ENCODE peak calls at places on chromosomes 2 and 18, in ten cellular contexts. One of them, this sample, is unnamed.

GRCh38 chr2:70965506-70965905 is 12.9 kb upstream of the ANKRD53 start:
- DNase-seq in GM23338: no peak
- DNase-seq in Peyer's patch: peak; percentile 14
- DNase-seq in NB4: no peak
- DNase-seq in H9: peak; percentile 6
- DNase-seq in choroid plexus epithelial cell: no peak
- DNase-seq in colonic mucosa: peak; percentile 15
- DNase-seq in pancreas: peak; percentile 0
- DNase-seq in CD8-positive, alpha-beta T cell: no peak
- DNase-seq in GM20000: no peak
- DNase-seq in this sample: no peak

GRCh38 chr18:24878289-24878688 is 417.9 kb downstream of the HRH4 start:
- DNase-seq in GM23338: peak; percentile 61
- DNase-seq in Peyer's patch: no peak
- DNase-seq in NB4: peak; percentile 40
- DNase-seq in H9: no peak
- DNase-seq in choroid plexus epithelial cell: peak; percentile 72
- DNase-seq in colonic mucosa: no peak
- DNase-seq in pancreas: no peak
- DNase-seq in CD8-positive, alpha-beta T cell: no peak
- DNase-seq in GM20000: peak; percentile 16
- DNase-seq in this sample: no peak

GRCh38 chr18:76246579-76246978 is 248.5 kb downstream of the ZNF516 start:
- DNase-seq in GM23338: no peak
- DNase-seq in Peyer's patch: no peak
- DNase-seq in NB4: no peak
- DNase-seq in H9: no peak
- DNase-seq in choroid plexus epithelial cell: no peak
- DNase-seq in colonic mucosa: no peak
- DNase-seq in pancreas: no peak
- DNase-seq in CD8-positive, alpha-beta T cell: no peak
- DNase-seq in GM20000: no peak
- DNase-seq in this sample: no peak

GRCh38 chr2:202193881-202194353 is 44.5 kb downstream of the SUMO1 start:
- DNase-seq in GM23338: peak; percentile 44
- DNase-seq in Peyer's patch: no peak
- DNase-seq in NB4: no peak
- DNase-seq in H9: peak; percentile 31
- DNase-seq in choroid plexus epithelial cell: peak; percentile 52
- DNase-seq in colonic mucosa: no peak
- DNase-seq in pancreas: no peak
- DNase-seq in CD8-positive, alpha-beta T cell: no peak
- DNase-seq in GM20000: no peak
- DNase-seq in this sample: no peak

GRCh38 chr2:71665168-71666093 is 212.1 kb downstream of the DYSF start:
- DNase-seq in GM23338: no peak
- DNase-seq in Peyer's patch: no peak
- DNase-seq in NB4: no peak
- DNase-seq in H9: peak; percentile 20
- DNase-seq in choroid plexus epithelial cell: no peak
- DNase-seq in colonic mucosa: no peak
- DNase-seq in pancreas: no peak
- DNase-seq in CD8-positive, alpha-beta T cell: no peak
- DNase-seq in GM20000: no peak
- DNase-seq in this sample: no peak

GRCh38 chr2:65491381-65491903 is 59.0 kb upstream of the SPRED2 start:
- DNase-seq in GM23338: no peak
- DNase-seq in Peyer's patch: no peak
- DNase-seq in NB4: no peak
- DNase-seq in H9: no peak
- DNase-seq in choroid plexus epithelial cell: peak; percentile 52
- DNase-seq in colonic mucosa: peak; percentile 24
- DNase-seq in pancreas: no peak
- DNase-seq in CD8-positive, alpha-beta T cell: no peak
- DNase-seq in GM20000: no peak
- DNase-seq in this sample: no peak

GRCh38 chr18:47149457-47150028 is 757 bp downstream of the HDHD2 start:
- DNase-seq in GM23338: peak; percentile 54
- DNase-seq in Peyer's patch: no peak
- DNase-seq in NB4: peak; percentile 45
- DNase-seq in H9: no peak
- DNase-seq in choroid plexus epithelial cell: no peak
- DNase-seq in colonic mucosa: peak; percentile 18
- DNase-seq in pancreas: no peak
- DNase-seq in CD8-positive, alpha-beta T cell: no peak
- DNase-seq in GM20000: no peak
- DNase-seq in this sample: peak; percentile 6

GRCh38 chr18:46199515-46200147 is 95.4 kb downstream of the HAUS1 start:
- DNase-seq in GM23338: peak; percentile 37
- DNase-seq in Peyer's patch: no peak
- DNase-seq in NB4: no peak
- DNase-seq in H9: no peak
- DNase-seq in choroid plexus epithelial cell: peak; percentile 70
- DNase-seq in colonic mucosa: no peak
- DNase-seq in pancreas: no peak
- DNase-seq in CD8-positive, alpha-beta T cell: no peak
- DNase-seq in GM20000: no peak
- DNase-seq in this sample: no peak

GRCh38 chr18:37577051-37577611 is 11.5 kb upstream of the CELF4 start:
- DNase-seq in GM23338: peak; percentile 93
- DNase-seq in Peyer's patch: no peak
- DNase-seq in NB4: no peak
- DNase-seq in H9: peak; percentile 93
- DNase-seq in choroid plexus epithelial cell: no peak
- DNase-seq in colonic mucosa: no peak
- DNase-seq in pancreas: no peak
- DNase-seq in CD8-positive, alpha-beta T cell: no peak
- DNase-seq in GM20000: no peak
- DNase-seq in this sample: no peak

GRCh38 chr2:39118786-39119499 is 1.9 kb downstream of the SOS1 start:
- DNase-seq in GM23338: no peak
- DNase-seq in Peyer's patch: no peak
- DNase-seq in NB4: peak; percentile 76
- DNase-seq in H9: no peak
- DNase-seq in choroid plexus epithelial cell: peak; percentile 42
- DNase-seq in colonic mucosa: no peak
- DNase-seq in pancreas: no peak
- DNase-seq in CD8-positive, alpha-beta T cell: no peak
- DNase-seq in GM20000: peak; percentile 54
- DNase-seq in this sample: no peak

GRCh38 chr2:227411320-227411989 is 23.7 kb upstream of the SCYGR1 start:
- DNase-seq in GM23338: no peak
- DNase-seq in Peyer's patch: no peak
- DNase-seq in NB4: peak; percentile 22
- DNase-seq in H9: no peak
- DNase-seq in choroid plexus epithelial cell: peak; percentile 66
- DNase-seq in colonic mucosa: no peak
- DNase-seq in pancreas: no peak
- DNase-seq in CD8-positive, alpha-beta T cell: no peak
- DNase-seq in GM20000: peak; percentile 49
- DNase-seq in this sample: no peak

GRCh38 chr18:66533693-66534092 is 70.2 kb downstream of the CDH19 start:
- DNase-seq in GM23338: peak; percentile 8
- DNase-seq in Peyer's patch: no peak
- DNase-seq in NB4: no peak
- DNase-seq in H9: no peak
- DNase-seq in choroid plexus epithelial cell: no peak
- DNase-seq in colonic mucosa: no peak
- DNase-seq in pancreas: no peak
- DNase-seq in CD8-positive, alpha-beta T cell: no peak
- DNase-seq in GM20000: no peak
- DNase-seq in this sample: no peak
- TF ChIP-seq CTCF in GM23338: peak; percentile 42
- TF ChIP-seq CTCF in Peyer's patch: no peak
- TF ChIP-seq CTCF in NB4: no peak
- TF ChIP-seq CTCF in H9: peak; percentile 56
- TF ChIP-seq CTCF in choroid plexus epithelial cell: no peak
- TF ChIP-seq CTCF in colonic mucosa: no peak
- TF ChIP-seq CTCF in pancreas: no peak
- TF ChIP-seq CTCF in CD8-positive, alpha-beta T cell: no peak
- TF ChIP-seq CTCF in GM20000: no peak
- TF ChIP-seq CTCF in this sample: no peak

GRCh38 chr2:169707626-169708025 is 13.4 kb downstream of the PHOSPHO2 start:
- DNase-seq in GM23338: no peak
- DNase-seq in Peyer's patch: no peak
- DNase-seq in NB4: no peak
- DNase-seq in H9: no peak
- DNase-seq in choroid plexus epithelial cell: no peak
- DNase-seq in colonic mucosa: no peak
- DNase-seq in pancreas: no peak
- DNase-seq in CD8-positive, alpha-beta T cell: no peak
- DNase-seq in GM20000: no peak
- DNase-seq in this sample: no peak
- TF ChIP-seq CTCF in GM23338: no peak
- TF ChIP-seq CTCF in Peyer's patch: no peak
- TF ChIP-seq CTCF in NB4: no peak
- TF ChIP-seq CTCF in H9: no peak
- TF ChIP-seq CTCF in choroid plexus epithelial cell: no peak
- TF ChIP-seq CTCF in colonic mucosa: no peak
- TF ChIP-seq CTCF in pancreas: no peak
- TF ChIP-seq CTCF in CD8-positive, alpha-beta T cell: no peak
- TF ChIP-seq CTCF in GM20000: no peak
- TF ChIP-seq CTCF in this sample: no peak

DNA sequence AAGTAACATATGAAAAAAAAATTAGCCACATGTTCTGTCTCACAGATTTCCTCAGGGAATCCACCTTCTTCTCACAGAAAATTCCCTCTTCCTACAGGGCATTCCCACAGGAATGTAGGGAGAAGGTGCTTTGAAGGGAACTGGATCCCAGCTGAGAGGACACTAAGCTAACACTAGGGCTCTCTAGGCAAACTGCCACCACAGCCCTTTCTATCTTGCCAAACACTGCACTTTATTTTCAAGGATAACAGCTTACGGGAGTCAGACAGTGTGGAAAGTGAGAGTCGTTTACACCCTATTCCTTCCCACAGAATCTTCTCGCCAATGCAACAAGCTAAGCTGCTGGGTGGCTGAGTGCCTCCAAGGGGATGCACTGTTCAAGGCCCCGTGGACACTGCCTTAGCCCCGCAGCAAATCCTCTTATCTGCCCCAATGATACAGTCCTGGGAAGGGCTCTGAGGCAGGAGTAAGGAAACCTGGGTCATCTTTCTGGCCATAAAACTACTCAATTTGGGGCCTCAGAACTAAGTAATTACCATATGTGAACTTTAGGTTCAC is 76.9 kb downstream of the CCDC93 start:
- DNase-seq in GM23338: no peak
- DNase-seq in Peyer's patch: no peak
- DNase-seq in NB4: no peak
- DNase-seq in H9: no peak
- DNase-seq in choroid plexus epithelial cell: no peak
- DNase-seq in colonic mucosa: no peak
- DNase-seq in pancreas: no peak
- DNase-seq in CD8-positive, alpha-beta T cell: no peak
- DNase-seq in GM20000: no peak
- DNase-seq in this sample: no peak
- TF ChIP-seq CTCF in GM23338: no peak
- TF ChIP-seq CTCF in Peyer's patch: no peak
- TF ChIP-seq CTCF in NB4: no peak
- TF ChIP-seq CTCF in H9: no peak
- TF ChIP-seq CTCF in choroid plexus epithelial cell: no peak
- TF ChIP-seq CTCF in colonic mucosa: no peak
- TF ChIP-seq CTCF in pancreas: no peak
- TF ChIP-seq CTCF in CD8-positive, alpha-beta T cell: no peak
- TF ChIP-seq CTCF in GM20000: no peak
- TF ChIP-seq CTCF in this sample: no peak

GRCh38 chr2:126972272-126972626 is 73.6 kb downstream of the TEX51 start:
- DNase-seq in GM23338: no peak
- DNase-seq in Peyer's patch: no peak
- DNase-seq in NB4: no peak
- DNase-seq in H9: no peak
- DNase-seq in choroid plexus epithelial cell: no peak
- DNase-seq in colonic mucosa: no peak
- DNase-seq in pancreas: no peak
- DNase-seq in CD8-positive, alpha-beta T cell: no peak
- DNase-seq in GM20000: no peak
- DNase-seq in this sample: no peak
- TF ChIP-seq CTCF in GM23338: no peak
- TF ChIP-seq CTCF in Peyer's patch: no peak
- TF ChIP-seq CTCF in NB4: no peak
- TF ChIP-seq CTCF in H9: no peak
- TF ChIP-seq CTCF in choroid plexus epithelial cell: no peak
- TF ChIP-seq CTCF in colonic mucosa: peak; percentile 40
- TF ChIP-seq CTCF in pancreas: no peak
- TF ChIP-seq CTCF in CD8-positive, alpha-beta T cell: no peak
- TF ChIP-seq CTCF in GM20000: no peak
- TF ChIP-seq CTCF in this sample: peak; percentile 10

GRCh38 chr18:48340502-48340901 is 68.7 kb downstream of the ZBTB7C start:
- DNase-seq in GM23338: no peak
- DNase-seq in Peyer's patch: no peak
- DNase-seq in NB4: no peak
- DNase-seq in H9: no peak
- DNase-seq in choroid plexus epithelial cell: no peak
- DNase-seq in colonic mucosa: no peak
- DNase-seq in pancreas: no peak
- DNase-seq in CD8-positive, alpha-beta T cell: no peak
- DNase-seq in GM20000: no peak
- DNase-seq in this sample: no peak
- TF ChIP-seq CTCF in GM23338: no peak
- TF ChIP-seq CTCF in Peyer's patch: no peak
- TF ChIP-seq CTCF in NB4: no peak
- TF ChIP-seq CTCF in H9: no peak
- TF ChIP-seq CTCF in choroid plexus epithelial cell: no peak
- TF ChIP-seq CTCF in colonic mucosa: no peak
- TF ChIP-seq CTCF in pancreas: no peak
- TF ChIP-seq CTCF in CD8-positive, alpha-beta T cell: no peak
- TF ChIP-seq CTCF in GM20000: no peak
- TF ChIP-seq CTCF in this sample: no peak

GRCh38 chr18:79353238-79353637 is 42.5 kb upstream of the NFATC1 start:
- DNase-seq in GM23338: peak; percentile 61
- DNase-seq in Peyer's patch: no peak
- DNase-seq in NB4: peak; percentile 16
- DNase-seq in H9: peak; percentile 65
- DNase-seq in choroid plexus epithelial cell: peak; percentile 43
- DNase-seq in colonic mucosa: no peak
- DNase-seq in pancreas: no peak
- DNase-seq in CD8-positive, alpha-beta T cell: no peak
- DNase-seq in GM20000: no peak
- DNase-seq in this sample: peak; percentile 45
- TF ChIP-seq CTCF in GM23338: peak; percentile 52
- TF ChIP-seq CTCF in Peyer's patch: no peak
- TF ChIP-seq CTCF in NB4: no peak
- TF ChIP-seq CTCF in H9: peak; percentile 60
- TF ChIP-seq CTCF in choroid plexus epithelial cell: peak; percentile 66
- TF ChIP-seq CTCF in colonic mucosa: no peak
- TF ChIP-seq CTCF in pancreas: no peak
- TF ChIP-seq CTCF in CD8-positive, alpha-beta T cell: no peak
- TF ChIP-seq CTCF in GM20000: no peak
- TF ChIP-seq CTCF in this sample: peak; percentile 44